ENCODE peak calls at places on chromosomes 12 and 14, in five cellular contexts. I is K562, D is heart left ventricle, B is right lobe of liver, W is prostate gland. G is an unnamed sample.

GRCh38 chr14:93099187-93099586 is 16.5 kb downstream of the ITPK1 start:
- DNase-seq in I (no peak), D (no peak), B (no peak), W (no peak), G (no peak)

GRCh38 chr14:30472001-30472400 is 87.0 kb upstream of the G2E3 start:
- DNase-seq in I (no peak), D (no peak), B (no peak), W (no peak), G (no peak)

GRCh38 chr12:89645434-89645833 is 63.2 kb downstream of the ATP2B1 start:
- DNase-seq in I (no peak), D (no peak), B (no peak), W (no peak), G (no peak)

GRCh38 chr12:45121224-45121623 is 70.3 kb upstream of the DBX2 start:
- DNase-seq in I (no peak), D (no peak), B (no peak), W (no peak), G (no peak)

GRCh38 chr14:23299558-23299957 is 3.1 kb downstream of the PPP1R3E start:
- DNase-seq in I (no peak), D (no peak), B (no peak), W (no peak), G (peak)

GRCh38 chr12:130807309-130807708 is 31.7 kb downstream of the STX2 start:
- DNase-seq in I (no peak), D (no peak), B (no peak), W (no peak), G (no peak)

GRCh38 chr12:129613311-129613710 is 290.5 kb downstream of the TMEM132D start:
- DNase-seq in I (no peak), D (no peak), B (no peak), W (no peak), G (no peak)

GRCh38 chr14:69643430-69644200 is 32.2 kb downstream of the SUSD6 start:
- DNase-seq in I (no peak), D (peak), B (peak), W (peak), G (peak)

GRCh38 chr12:19869413-19869812 is 430.1 kb downstream of the AEBP2 start:
- DNase-seq in I (no peak), D (no peak), B (no peak), W (no peak), G (no peak)

GRCh38 chr14:89186850-89187376 is 230.1 kb downstream of the FOXN3 start:
- DNase-seq in I (no peak), D (no peak), B (no peak), W (no peak), G (no peak)

GRCh38 chr14:103398427-103399195 is 13.4 kb downstream of the MARK3 start:
- DNase-seq in I (no peak), D (no peak), B (no peak), W (no peak), G (no peak)

GRCh38 chr12:87274594-87275245 is 754.5 kb downstream of the C12orf50 start:
- DNase-seq in I (peak), D (no peak), B (no peak), W (no peak), G (no peak)

GRCh38 chr12:92605621-92606170 is 97.1 kb upstream of the PLEKHG7 start:
- DNase-seq in I (no peak), D (no peak), B (no peak), W (no peak), G (no peak)

GRCh38 chr12:75738486-75738885 is 227.1 kb upstream of the KRR1 start:
- DNase-seq in I (no peak), D (no peak), B (no peak), W (no peak), G (no peak)

DNA sequence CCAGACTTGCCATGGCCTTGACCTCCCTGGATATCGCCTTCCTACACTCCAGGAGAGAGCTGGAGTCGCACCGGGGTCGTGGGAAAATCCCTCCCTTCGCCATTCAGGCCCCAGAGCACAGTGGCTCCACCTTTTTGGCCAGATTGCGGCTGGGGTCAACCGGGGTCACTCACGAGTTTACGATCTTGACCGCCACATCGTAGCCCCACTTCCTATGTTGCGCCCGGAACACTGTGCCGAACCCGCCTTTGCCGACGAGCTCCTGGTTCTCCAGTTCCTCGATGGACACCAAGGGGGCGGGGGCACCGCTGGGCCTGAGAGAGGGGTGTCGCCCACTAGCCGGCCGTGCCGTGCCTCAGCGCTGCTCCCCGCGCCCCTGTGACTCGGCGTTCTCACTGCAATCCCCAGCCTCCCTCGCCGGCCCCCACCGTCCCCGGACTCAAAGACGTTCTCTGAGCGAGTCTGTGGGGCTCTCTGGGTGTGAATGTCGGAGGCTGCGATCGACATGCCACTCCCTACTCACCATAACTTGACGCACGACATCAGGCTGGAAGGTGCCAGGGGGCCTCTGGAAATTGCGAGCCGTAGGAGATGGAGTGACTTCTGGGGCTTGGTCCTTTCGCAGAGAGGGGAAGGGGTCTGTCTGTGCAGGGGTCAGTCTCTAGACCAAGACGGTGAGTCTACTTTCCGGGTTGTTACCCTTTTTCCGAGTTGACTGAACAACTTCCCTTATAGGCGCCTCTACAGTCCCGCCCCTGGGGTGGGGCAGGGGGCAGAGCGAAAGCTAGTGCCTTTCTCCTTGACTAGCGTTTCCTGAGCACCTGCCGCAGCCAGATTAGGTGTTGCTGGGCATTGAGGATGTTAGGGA is at the start of gene RIPK3:
- DNase-seq in I (no peak), D (peak), B (peak), W (no peak), G (peak)
- TF ChIP-seq POLR2A in I (no peak), D (peak), B (no peak), W (no peak), G (no peak)

GRCh38 chr12:111766608-111767361 is at the start of gene ALDH2:
- DNase-seq in I (peak), D (peak), B (peak), W (peak), G (peak)
- TF ChIP-seq POLR2A in I (peak), D (peak), B (peak), W (peak), G (no peak)

DNA sequence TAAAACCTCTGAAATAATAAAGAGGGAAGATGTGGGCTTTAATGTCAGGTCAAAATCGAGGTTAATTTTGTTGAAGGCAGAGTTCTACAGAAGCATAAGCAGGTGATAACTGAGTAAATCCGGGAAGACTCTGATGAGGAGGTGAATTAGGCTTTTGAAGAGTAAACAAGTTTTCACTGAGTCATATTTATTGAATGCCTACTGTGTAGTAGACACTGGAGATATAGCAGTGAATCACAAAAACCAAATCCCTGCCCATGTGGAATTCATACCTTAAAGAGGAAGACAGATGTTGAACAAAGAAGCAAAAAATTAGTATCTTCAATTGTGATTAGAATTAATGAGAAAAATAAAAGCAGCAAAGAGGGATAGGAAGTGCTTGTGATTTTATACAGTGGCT is 46.9 kb downstream of the BHLHE41 start:
- DNase-seq in I (no peak), D (no peak), B (no peak), W (no peak), G (no peak)
- TF ChIP-seq POLR2A in I (no peak), D (no peak), B (no peak), W (no peak), G (no peak)

DNA sequence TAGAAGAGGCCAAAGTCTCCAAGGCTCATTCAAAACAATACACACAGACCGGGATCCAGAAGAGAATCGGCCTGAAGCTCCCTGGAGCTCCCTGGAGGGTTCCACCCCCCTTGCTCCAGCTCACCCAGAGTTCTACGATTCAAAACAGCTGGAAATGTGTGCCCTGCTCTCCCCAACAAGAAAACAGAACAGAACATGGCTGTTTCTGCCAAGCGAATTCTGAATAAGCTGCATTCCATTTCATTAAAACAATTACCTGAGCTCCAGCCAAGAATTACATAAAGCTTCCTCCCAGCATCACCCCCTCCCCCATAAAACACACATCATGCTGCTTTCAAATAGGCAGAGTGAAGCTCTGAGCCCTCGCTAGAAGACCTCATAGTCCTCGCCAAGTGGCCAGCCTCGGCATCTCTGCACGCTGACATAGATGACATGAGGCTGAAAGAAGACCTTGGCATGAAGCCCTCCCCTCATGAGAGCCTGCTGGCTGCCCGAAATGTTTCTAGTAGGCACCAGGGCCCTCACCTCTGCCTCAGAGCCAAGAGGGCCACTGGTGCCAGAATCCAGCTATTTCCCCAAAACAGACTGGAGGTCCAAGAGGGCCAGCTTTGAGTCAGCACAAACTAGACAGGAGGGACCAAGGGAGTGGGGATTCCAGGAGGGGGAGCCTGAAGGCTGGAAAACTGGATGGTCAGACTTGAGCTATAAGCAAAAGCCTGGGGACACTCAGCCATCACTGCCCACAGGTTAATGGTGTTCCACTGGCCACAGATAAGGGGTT is 8.3 kb downstream of the PXN start:
- DNase-seq in I (no peak), D (peak), B (no peak), W (peak), G (no peak)
- TF ChIP-seq POLR2A in I (no peak), D (peak), B (no peak), W (no peak), G (no peak)

GRCh38 chr12:52927964-52928363 is 21.0 kb upstream of the KRT18 start:
- DNase-seq in I (no peak), D (no peak), B (no peak), W (no peak), G (no peak)

GRCh38 chr12:52929538-52929937 is 19.4 kb upstream of the KRT18 start:
- DNase-seq in I (no peak), D (no peak), B (no peak), W (no peak), G (no peak)

GRCh38 chr12:52926596-52927241 is 21.8 kb upstream of the KRT8 start:
- DNase-seq in I (no peak), D (no peak), B (no peak), W (no peak), G (no peak)

GRCh38 chr12:52924764-52925716 is 20.2 kb upstream of the KRT8 start:
- DNase-seq in I (peak), D (no peak), B (no peak), W (no peak), G (no peak)

GRCh38 chr12:52925717-52926595 is 21.1 kb upstream of the KRT8 start:
- DNase-seq in I (no peak), D (no peak), B (no peak), W (no peak), G (no peak)
- TF ChIP-seq POLR2A in I (no peak), D (no peak), B (no peak), W (no peak), G (no peak)

G was measured in erythroblast.